ENCODE peak calls at places on chromosomes 13 and 19, in five cellular contexts. B, U, N, I and D are unnamed samples.

GRCh38 chr13:47168086-47168485 is 271.2 kb upstream of the HTR2A start:
- DNase-seq in B (no peak), U (peak), N (no peak), I (no peak), D (peak)

GRCh38 chr19:15304140-15304705 is 28.1 kb downstream of the BRD4 start:
- DNase-seq in B (peak), U (peak), N (no peak), I (no peak), D (peak)

GRCh38 chr19:13526552-13526951 is 20.3 kb upstream of the CACNA1A start:
- DNase-seq in B (no peak), U (peak), N (no peak), I (no peak), D (no peak)

GRCh38 chr19:1252818-1253513 is 4.6 kb downstream of the MIDN start:
- DNase-seq in B (peak), U (peak), N (peak), I (no peak), D (peak)

GRCh38 chr13:98413796-98414195 is 163.1 kb downstream of the STK24 start:
- DNase-seq in B (no peak), U (no peak), N (no peak), I (no peak), D (no peak)

GRCh38 chr19:49614096-49614857 is 23.3 kb downstream of the PRR12 start:
- DNase-seq in B (no peak), U (peak), N (no peak), I (no peak), D (peak)

GRCh38 chr19:2820112-2820702 is 539 bp downstream of the ZNF554 start:
- DNase-seq in B (no peak), U (no peak), N (no peak), I (no peak), D (no peak)

GRCh38 chr19:15421726-15422260 is 3.0 kb upstream of the AKAP8L start:
- DNase-seq in B (peak), U (no peak), N (peak), I (no peak), D (no peak)

GRCh38 chr19:35295792-35296462 is 4.0 kb downstream of the MAG start:
- DNase-seq in B (no peak), U (no peak), N (no peak), I (no peak), D (no peak)

GRCh38 chr13:113552079-113552478 is 32.5 kb upstream of the TFDP1 start:
- DNase-seq in B (no peak), U (no peak), N (no peak), I (no peak), D (no peak)

GRCh38 chr13:92802776-92803175 is 423.8 kb upstream of the GPC6 start:
- DNase-seq in B (no peak), U (peak), N (no peak), I (no peak), D (no peak)

GRCh38 chr19:861756-862528 is 2.5 kb downstream of the CFD start:
- DNase-seq in B (no peak), U (no peak), N (peak), I (peak), D (peak)

GRCh38 chr13:77637583-77637982 is 59.9 kb upstream of the SLAIN1 start:
- DNase-seq in B (no peak), U (no peak), N (no peak), I (no peak), D (no peak)

GRCh38 chr19:47310819-47311218 is 1.2 kb downstream of the C5AR1 start:
- DNase-seq in B (peak), U (peak), N (no peak), I (no peak), D (peak)

GRCh38 chr13:40534456-40534855 is 132.0 kb downstream of the FOXO1 start:
- DNase-seq in B (no peak), U (no peak), N (no peak), I (no peak), D (no peak)

GRCh38 chr13:48833412-48833811 is 142.3 kb upstream of the FNDC3A start:
- DNase-seq in B (no peak), U (no peak), N (no peak), I (no peak), D (peak)

GRCh38 chr19:3098141-3098514 is 4.0 kb downstream of the GNA11 start:
- DNase-seq in B (peak), U (peak), N (peak), I (no peak), D (no peak)

GRCh38 chr13:71979616-71980015 is 112.6 kb upstream of the DACH1 start:
- DNase-seq in B (no peak), U (no peak), N (no peak), I (peak), D (peak)

GRCh38 chr19:18596752-18597157 is 8.2 kb downstream of the REX1BD start:
- DNase-seq in B (no peak), U (peak), N (no peak), I (no peak), D (no peak)

GRCh38 chr19:3322199-3322978 is 44.0 kb upstream of the NFIC start:
- DNase-seq in B (no peak), U (no peak), N (no peak), I (no peak), D (no peak)

GRCh38 chr19:54207908-54208783 is 7.5 kb downstream of the RPS9 start:
- DNase-seq in B (peak), U (peak), N (peak), I (no peak), D (peak)

GRCh38 chr19:2722541-2723344 is 1.6 kb upstream of the DIRAS1 start:
- DNase-seq in B (peak), U (peak), N (peak), I (no peak), D (peak)

GRCh38 chr19:45752639-45753038 is 16.4 kb downstream of the SIX5 start:
- DNase-seq in B (no peak), U (no peak), N (no peak), I (no peak), D (peak)

GRCh38 chr13:35818577-35819165 is 312.5 kb downstream of the DCLK1 start:
- DNase-seq in B (no peak), U (peak), N (no peak), I (no peak), D (peak)

GRCh38 chr19:36108684-36109083 is 2.3 kb upstream of the OVOL3 start:
- DNase-seq in B (no peak), U (no peak), N (no peak), I (no peak), D (no peak)

GRCh38 chr13:58318495-58319167 is 687.1 kb downstream of the PCDH17 start:
- DNase-seq in B (no peak), U (no peak), N (no peak), I (no peak), D (no peak)

GRCh38 chr19:18795540-18795939 is 4.4 kb upstream of the COMP start:
- DNase-seq in B (no peak), U (peak), N (no peak), I (no peak), D (peak)

GRCh38 chr13:75372517-75372916 is 109.5 kb downstream of the TBC1D4 start:
- DNase-seq in B (peak), U (peak), N (no peak), I (no peak), D (peak)

GRCh38 chr19:48867922-48868195 is 558 bp downstream of the PLEKHA4 start:
- DNase-seq in B (no peak), U (no peak), N (peak), I (no peak), D (no peak)

GRCh38 chr13:50574731-50575130 is 268.8 kb downstream of the DLEU7 start:
- DNase-seq in B (no peak), U (peak), N (no peak), I (no peak), D (no peak)

GRCh38 chr13:43003010-43003409 is 11.0 kb upstream of the EPSTI1 start:
- DNase-seq in B (no peak), U (no peak), N (no peak), I (no peak), D (peak)

GRCh38 chr13:47017476-47017875 is 120.6 kb upstream of the HTR2A start:
- DNase-seq in B (no peak), U (peak), N (no peak), I (no peak), D (peak)

GRCh38 chr19:45152504-45153338 is 8.1 kb downstream of the NKPD1 start:
- DNase-seq in B (peak), U (peak), N (peak), I (no peak), D (peak)

GRCh38 chr13:94825507-94825906 is 113.2 kb upstream of the SOX21 start:
- DNase-seq in B (peak), U (peak), N (peak), I (peak), D (no peak)

GRCh38 chr13:47144782-47145181 is 247.9 kb upstream of the HTR2A start:
- DNase-seq in B (no peak), U (no peak), N (no peak), I (no peak), D (no peak)

GRCh38 chr13:41916173-41916954 is 44.5 kb downstream of the VWA8 start:
- DNase-seq in B (no peak), U (peak), N (no peak), I (no peak), D (peak)

GRCh38 chr19:6161271-6161850 is 25.9 kb downstream of the ACSBG2 start:
- DNase-seq in B (peak), U (no peak), N (no peak), I (no peak), D (peak)

GRCh38 chr13:112859128-112859816 is 109.7 kb upstream of the MCF2L start:
- DNase-seq in B (no peak), U (no peak), N (no peak), I (no peak), D (no peak)

GRCh38 chr19:8368136-8368535 is 4.2 kb downstream of the ANGPTL4 start:
- DNase-seq in B (no peak), U (no peak), N (no peak), I (no peak), D (no peak)

GRCh38 chr19:8363803-8364771 is at the start of gene ANGPTL4:
- DNase-seq in B (peak), U (peak), N (no peak), I (no peak), D (peak)

GRCh38 chr19:8366121-8366581 is 2.2 kb downstream of the ANGPTL4 start:
- DNase-seq in B (no peak), U (no peak), N (no peak), I (no peak), D (no peak)

GRCh38 chr19:8367327-8368001 is 3.5 kb downstream of the ANGPTL4 start:
- DNase-seq in B (peak), U (peak), N (peak), I (no peak), D (peak)

DNA sequence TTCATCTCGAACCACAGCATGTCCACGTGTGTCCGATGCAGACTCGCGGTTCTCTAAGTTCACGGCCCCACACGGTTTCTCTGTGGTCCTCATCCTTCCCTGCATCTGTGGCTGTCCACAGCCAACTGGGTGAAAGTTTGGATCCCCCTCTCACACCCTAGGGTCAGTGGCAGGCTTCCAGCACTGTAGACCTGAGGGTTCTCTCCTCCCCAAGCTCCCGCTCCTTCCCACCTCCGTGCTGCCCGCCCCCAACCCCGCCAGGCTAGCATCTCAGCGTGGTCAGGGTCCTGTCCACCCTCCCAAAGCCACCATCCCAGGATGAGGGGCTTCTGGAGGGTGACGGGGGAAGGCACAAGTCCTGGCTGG is 3.0 kb downstream of the ANGPTL4 start:
- DNase-seq in B (no peak), U (peak), N (peak), I (no peak), D (no peak)
- H3K4me3 ChIP-seq in B (no peak), U (peak), N (peak), I (no peak), D (no peak)

GRCh38 chr13:21825186-21825585 is 154.3 kb downstream of the FGF9 start:
- DNase-seq in B (no peak), U (no peak), N (no peak), I (no peak), D (no peak)

GRCh38 chr13:21825801-21826200 is 154.9 kb downstream of the FGF9 start:
- DNase-seq in B (no peak), U (peak), N (no peak), I (no peak), D (no peak)

GRCh38 chr13:21823416-21823815 is 152.5 kb downstream of the FGF9 start:
- DNase-seq in B (no peak), U (no peak), N (no peak), I (no peak), D (no peak)

GRCh38 chr13:21822029-21822428 is 151.2 kb downstream of the FGF9 start:
- DNase-seq in B (no peak), U (no peak), N (no peak), I (no peak), D (no peak)

DNA sequence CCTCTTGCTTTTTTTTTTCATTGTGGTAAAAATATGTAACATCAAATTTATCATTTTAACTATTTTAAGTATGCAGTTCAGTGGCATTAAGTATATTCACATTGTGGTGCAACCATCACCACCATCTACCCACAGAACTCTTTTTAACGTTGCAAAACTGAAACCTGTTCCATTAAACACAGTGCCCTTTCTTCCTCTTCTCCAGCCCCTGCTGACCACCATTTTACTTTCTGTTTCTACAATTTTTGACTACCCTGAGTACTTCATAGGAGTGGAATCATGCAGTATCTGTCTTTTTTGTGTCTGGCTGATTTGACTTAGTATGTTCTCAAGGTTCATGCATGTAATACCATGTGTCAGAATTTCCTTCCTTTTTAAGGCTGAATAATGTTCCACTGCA is 153.1 kb downstream of the FGF9 start:
- DNase-seq in B (no peak), U (no peak), N (no peak), I (no peak), D (no peak)
- H3K4me3 ChIP-seq in B (no peak), U (no peak), N (no peak), I (no peak), D (no peak)

DNA sequence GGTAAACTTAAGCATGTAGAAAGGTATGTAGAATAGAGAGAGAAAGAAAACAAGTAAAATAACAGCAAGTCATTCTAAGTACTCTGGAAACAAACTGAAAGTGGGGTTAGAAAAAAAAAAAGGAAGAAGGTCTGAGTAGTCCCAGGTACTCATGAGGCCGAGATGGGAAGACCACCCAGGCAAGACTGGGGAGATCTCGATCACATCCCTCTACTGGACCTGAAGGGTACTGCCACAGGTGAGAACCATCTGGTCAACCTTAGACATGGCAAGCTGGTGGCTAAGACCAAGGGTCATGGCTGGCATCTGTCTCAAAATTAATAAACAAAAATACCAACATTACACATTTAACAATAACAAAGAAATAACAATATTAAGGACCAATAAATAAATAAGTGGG is 36.3 kb upstream of the ZNF724 start:
- DNase-seq in B (no peak), U (no peak), N (no peak), I (peak), D (no peak)
- H3K4me3 ChIP-seq in B (no peak), U (no peak), N (no peak), I (no peak), D (no peak)

GRCh38 chr13:66139250-66139649 is 1090.9 kb downstream of the PCDH9 start:
- DNase-seq in B (no peak), U (no peak), N (no peak), I (no peak), D (no peak)

GRCh38 chr13:66139701-66140100 is 1090.4 kb downstream of the PCDH9 start:
- DNase-seq in B (no peak), U (no peak), N (no peak), I (no peak), D (no peak)

GRCh38 chr13:66137384-66137783 is 1092.8 kb downstream of the PCDH9 start:
- DNase-seq in B (no peak), U (no peak), N (no peak), I (no peak), D (no peak)

GRCh38 chr13:66138172-66138811 is 1091.8 kb downstream of the PCDH9 start:
- DNase-seq in B (no peak), U (no peak), N (no peak), I (no peak), D (no peak)
- H3K4me3 ChIP-seq in B (no peak), U (no peak), N (no peak), I (no peak), D (no peak)

DNA sequence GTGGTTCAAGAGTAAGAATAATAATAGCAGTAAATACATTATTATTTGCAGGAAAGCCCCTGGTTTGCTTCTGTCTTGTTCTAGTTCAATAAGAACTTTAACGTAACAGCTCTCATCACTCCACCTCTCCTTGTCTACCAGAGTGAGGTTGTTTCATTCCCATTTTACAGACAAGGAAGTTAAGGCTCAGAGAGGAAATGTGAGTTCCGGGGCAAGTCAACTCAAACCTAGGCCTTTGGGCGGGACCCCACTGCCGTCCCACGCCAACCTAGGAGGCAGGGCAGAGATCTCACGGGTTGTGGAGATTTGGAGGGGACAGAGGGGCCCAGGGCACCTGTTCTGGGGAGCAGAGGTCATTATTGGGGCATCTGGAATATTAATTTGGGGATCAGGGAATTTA is 1.5 kb downstream of the MAP4K1 start:
- DNase-seq in B (no peak), U (no peak), N (no peak), I (no peak), D (no peak)
- H3K4me3 ChIP-seq in B (no peak), U (no peak), N (no peak), I (no peak), D (no peak)

GRCh38 chr13:30441304-30441703 is 19.0 kb downstream of the UBE2L5 start:
- DNase-seq in B (no peak), U (no peak), N (no peak), I (no peak), D (peak)
- H3K4me3 ChIP-seq in B (no peak), U (no peak), N (no peak), I (no peak), D (no peak)